ENCODE peak calls at places on chromosome 1, in eight cellular contexts. J is Peyer's patch, O is H54, M is uterus, V is spleen, S is GM12892, D is ovary, Q is prostate gland. W is an unnamed sample.

GRCh38 chr1:54519709-54520108 is 28.3 kb upstream of the ACOT11 start:
- DNase-seq in M (no peak), S (no peak), Q (no peak), J (no peak), D (no peak), O (no peak), V (no peak), W (no peak)

GRCh38 chr1:3651939-3652537 is at the start of gene TP73:
- DNase-seq in Q (no peak), D (peak; percentile 63), O (no peak), S (peak; percentile 65), M (no peak), V (peak; percentile 82), J (no peak), W (no peak)

GRCh38 chr1:62314951-62315350 is 4.3 kb downstream of the KANK4 start:
- DNase-seq in O (no peak), V (no peak), S (no peak), Q (no peak), M (no peak), J (no peak), D (no peak), W (no peak)

GRCh38 chr1:163874070-163874469 is 552.3 kb downstream of the NUF2 start:
- DNase-seq in M (no peak), S (no peak), Q (no peak), D (no peak), O (no peak), J (no peak), V (no peak), W (no peak)

GRCh38 chr1:23517581-23517980 is 13.5 kb downstream of the E2F2 start:
- DNase-seq in J (no peak), Q (no peak), S (no peak), D (no peak), O (no peak), V (no peak), M (no peak), W (no peak)

GRCh38 chr1:167934407-167935251 is 1.9 kb upstream of the DCAF6 start:
- DNase-seq in M (no peak), J (no peak), D (no peak), S (no peak), Q (no peak), O (no peak), V (peak; percentile 53), W (no peak)

GRCh38 chr1:69567847-69568434 is at the start of gene LRRC7:
- DNase-seq in S (peak; percentile 5), D (no peak), O (no peak), J (no peak), V (peak; percentile 72), Q (no peak), M (no peak), W (peak; percentile 76)

GRCh38 chr1:162388083-162388594 is 6.6 kb downstream of the C1orf226 start:
- DNase-seq in M (no peak), O (no peak), J (peak; percentile 26), S (no peak), Q (no peak), V (no peak), D (no peak), W (no peak)

GRCh38 chr1:12467570-12468286 is 150.3 kb downstream of the DHRS3 start:
- DNase-seq in Q (no peak), M (no peak), O (no peak), S (no peak), V (no peak), J (no peak), D (no peak), W (no peak)

GRCh38 chr1:31523769-31524168 is 52.5 kb upstream of the TINAGL1 start:
- DNase-seq in J (peak; percentile 86), O (peak; percentile 65), M (no peak), D (no peak), V (no peak), S (no peak), Q (no peak), W (no peak)

GRCh38 chr1:160806784-160807183 is 10.8 kb downstream of the LY9 start:
- DNase-seq in O (no peak), Q (no peak), M (no peak), V (no peak), S (no peak), J (no peak), D (no peak), W (no peak)

GRCh38 chr1:41900611-41901444 is 17.9 kb downstream of the HIVEP3 start:
- DNase-seq in D (no peak), Q (no peak), J (no peak), S (no peak), M (no peak), V (no peak), O (peak; percentile 66), W (no peak)

GRCh38 chr1:41905103-41905675 is 13.5 kb downstream of the HIVEP3 start:
- DNase-seq in O (no peak), Q (no peak), S (no peak), V (no peak), J (no peak), M (no peak), D (no peak), W (no peak)

GRCh38 chr1:41901551-41901950 is 17.2 kb downstream of the HIVEP3 start:
- DNase-seq in S (no peak), M (no peak), D (no peak), V (no peak), J (no peak), Q (no peak), O (no peak), W (no peak)

GRCh38 chr1:41902669-41903068 is 16.1 kb downstream of the HIVEP3 start:
- DNase-seq in S (no peak), V (no peak), Q (no peak), O (no peak), D (no peak), M (no peak), J (no peak), W (no peak)

DNA sequence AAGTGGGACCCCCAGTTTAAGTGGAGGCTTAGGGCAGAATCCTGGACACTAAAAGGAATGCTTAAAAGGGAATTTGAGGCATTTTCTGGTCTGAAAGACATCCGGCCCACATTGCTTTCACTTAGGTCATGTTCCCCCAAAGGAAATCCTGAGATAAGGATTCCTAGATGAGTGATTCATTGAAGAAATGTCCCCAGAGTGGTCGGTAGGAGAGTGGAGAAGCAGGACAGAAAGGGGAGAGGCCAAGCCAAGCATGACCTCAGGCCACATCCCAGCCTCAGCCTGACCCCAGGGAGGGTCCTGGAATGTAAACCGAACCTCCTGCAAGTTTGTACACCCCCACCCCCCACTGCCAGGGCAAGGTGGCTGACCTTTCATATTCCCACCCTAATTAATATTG is 16.6 kb downstream of the HIVEP3 start:
- DNase-seq in J (no peak), S (no peak), D (no peak), V (no peak), Q (no peak), O (peak; percentile 54), M (no peak), W (no peak)
- TF ChIP-seq POLR2A in J (no peak), S (no peak), D (no peak), V (no peak), Q (no peak), O (no peak), M (no peak), W (no peak)

GRCh38 chr1:207806531-207807394 is 54.9 kb downstream of the CD46 start:
- DNase-seq in J (no peak), O (no peak), S (no peak), M (no peak), V (no peak), D (no peak), Q (peak; percentile 3), W (no peak)
- TF ChIP-seq POLR2A in J (no peak), O (no peak), S (no peak), M (no peak), V (no peak), D (no peak), Q (no peak), W (no peak)

GRCh38 chr1:229558460-229559335 is at the start of gene ABCB10:
- DNase-seq in O (peak; percentile 99), J (peak; percentile 98), S (peak; percentile 87), Q (peak; percentile 94), V (peak; percentile 98), M (peak; percentile 94), D (peak; percentile 95), W (peak; percentile 99)

GRCh38 chr1:229557214-229557850 is 1.2 kb downstream of the ABCB10 start:
- DNase-seq in O (no peak), J (no peak), D (no peak), Q (no peak), S (no peak), M (no peak), V (no peak), W (no peak)

GRCh38 chr1:229556551-229556950 is 2.0 kb downstream of the ABCB10 start:
- DNase-seq in J (no peak), Q (no peak), O (no peak), D (no peak), S (no peak), M (no peak), V (no peak), W (no peak)

GRCh38 chr1:229554886-229555621 is 3.5 kb downstream of the ABCB10 start:
- DNase-seq in O (no peak), V (no peak), J (no peak), S (no peak), M (no peak), D (no peak), Q (no peak), W (no peak)

DNA sequence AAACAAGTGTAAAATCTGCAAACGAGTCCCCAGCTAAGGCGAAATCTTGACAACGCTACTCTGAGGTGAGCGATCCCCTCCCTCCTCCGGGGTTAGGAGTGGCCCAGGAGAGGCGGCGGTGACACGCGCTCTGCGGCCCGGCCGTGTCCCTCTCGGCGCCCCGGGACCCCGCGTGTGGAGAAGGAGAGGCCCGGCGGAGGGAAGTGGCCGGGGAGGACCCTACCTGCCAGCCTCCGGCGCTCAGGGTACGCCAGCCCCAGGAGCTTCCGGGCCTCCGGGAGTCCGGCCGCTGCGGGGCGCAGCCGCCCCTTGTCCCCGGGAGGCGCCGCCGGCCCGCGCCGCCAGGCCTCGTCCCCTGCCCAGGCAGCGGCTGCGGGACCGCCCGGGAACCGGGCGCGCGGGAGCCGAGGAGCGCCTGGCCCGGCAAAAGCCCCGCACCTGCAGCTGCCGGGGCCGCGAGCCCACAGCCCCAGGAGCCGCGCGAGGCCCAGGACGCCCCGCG is 543 bp downstream of the ABCB10 start:
- DNase-seq in V (peak; percentile 91), Q (peak; percentile 23), O (peak; percentile 43), M (no peak), D (peak; percentile 53), S (peak; percentile 48), J (peak; percentile 68), W (peak; percentile 86)
- TF ChIP-seq POLR2A in V (no peak), Q (no peak), O (peak; percentile 35), M (no peak), D (no peak), S (no peak), J (no peak), W (no peak)

DNA sequence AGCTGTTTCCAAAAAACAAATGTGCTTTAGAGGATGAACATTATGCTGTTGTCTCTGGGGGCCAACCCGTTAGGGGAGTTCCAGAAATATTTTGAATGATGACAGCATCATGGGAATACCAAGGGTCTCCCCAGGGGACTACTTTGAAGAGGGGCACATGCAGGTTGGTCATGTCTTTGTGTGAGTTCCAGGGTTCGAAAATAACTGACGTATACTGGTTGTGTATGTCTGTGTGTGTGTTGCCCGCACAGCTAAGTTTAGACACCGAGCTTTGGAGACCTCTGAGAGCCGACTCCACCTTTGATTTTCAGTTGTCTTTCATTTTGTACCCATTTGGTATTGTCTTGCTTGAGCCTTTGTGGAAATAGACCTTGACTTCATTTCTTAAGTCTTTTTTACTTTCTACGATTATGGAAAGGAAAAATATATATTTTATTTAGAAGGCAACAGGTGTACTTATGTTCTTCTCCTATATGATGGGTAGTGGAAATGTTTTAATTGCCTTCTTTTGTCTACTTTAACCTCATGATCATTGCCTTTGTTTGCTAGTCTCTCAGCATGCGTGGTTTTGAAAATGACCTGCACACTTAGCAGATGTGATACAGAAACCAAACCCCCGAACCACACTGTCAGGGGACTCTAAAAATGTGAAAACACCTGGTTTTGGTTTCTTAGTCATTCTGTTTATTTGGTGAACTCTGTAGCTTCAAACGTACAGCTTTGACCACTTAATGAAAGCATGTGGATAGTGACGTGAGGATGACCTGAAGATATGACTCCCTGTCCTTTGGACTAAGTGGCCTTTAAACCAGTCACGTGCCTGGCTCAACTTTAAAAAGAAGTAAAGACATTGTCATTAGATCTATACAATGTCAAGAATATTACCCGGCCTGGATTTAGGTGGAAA is 56.5 kb downstream of the GALNT2 start:
- DNase-seq in Q (no peak), D (no peak), M (no peak), O (no peak), V (no peak), S (peak; percentile 56), J (peak; percentile 69), W (no peak)
- TF ChIP-seq POLR2A in Q (no peak), D (no peak), M (no peak), O (no peak), V (no peak), S (peak; percentile 41), J (no peak), W (no peak)

W was measured in lower leg skin.